ENCODE peak calls at places on chromosomes 16 and 17, in four cellular contexts. One of them, this sample, is unnamed.

GRCh38 chr17:50916708-50917417 is 50.7 kb upstream of the TOB1 start:
- DNase-seq in WTC11: no peak
- DNase-seq in HepG2: no peak
- DNase-seq in GM12878: no peak
- DNase-seq in this sample: no peak

GRCh38 chr16:89924298-89924924 is 1.3 kb downstream of the TUBB3 start:
- DNase-seq in WTC11: peak; percentile 87
- DNase-seq in HepG2: peak; percentile 55
- DNase-seq in GM12878: no peak
- DNase-seq in this sample: peak; percentile 49

GRCh38 chr16:29025218-29025617 is 40.4 kb downstream of the LAT start:
- DNase-seq in WTC11: no peak
- DNase-seq in HepG2: no peak
- DNase-seq in GM12878: no peak
- DNase-seq in this sample: no peak

GRCh38 chr16:82882982-82883863 is 256.5 kb downstream of the CDH13 start:
- DNase-seq in WTC11: no peak
- DNase-seq in HepG2: no peak
- DNase-seq in GM12878: no peak
- DNase-seq in this sample: no peak

GRCh38 chr16:85145734-85146531 is 33.7 kb upstream of the CIBAR2 start:
- DNase-seq in WTC11: no peak
- DNase-seq in HepG2: no peak
- DNase-seq in GM12878: no peak
- DNase-seq in this sample: no peak

GRCh38 chr17:41490620-41491019 is 910 bp upstream of the KRT36 start:
- DNase-seq in WTC11: no peak
- DNase-seq in HepG2: no peak
- DNase-seq in GM12878: no peak
- DNase-seq in this sample: no peak

GRCh38 chr17:50632637-50633036 is 2.0 kb upstream of the ABCC3 start:
- DNase-seq in WTC11: no peak
- DNase-seq in HepG2: no peak
- DNase-seq in GM12878: no peak
- DNase-seq in this sample: no peak

GRCh38 chr16:86761117-86761971 is 183.0 kb downstream of the FOXL1 start:
- DNase-seq in WTC11: peak; percentile 89
- DNase-seq in HepG2: peak; percentile 22
- DNase-seq in GM12878: no peak
- DNase-seq in this sample: peak; percentile 80

GRCh38 chr16:75432828-75433731 is at the start of gene CFDP1:
- DNase-seq in WTC11: peak; percentile 97
- DNase-seq in HepG2: peak; percentile 94
- DNase-seq in GM12878: peak; percentile 80
- DNase-seq in this sample: peak; percentile 97

GRCh38 chr17:65191805-65192740 is 54.9 kb downstream of the RGS9 start:
- DNase-seq in WTC11: no peak
- DNase-seq in HepG2: peak; percentile 20
- DNase-seq in GM12878: no peak
- DNase-seq in this sample: no peak

GRCh38 chr16:51382215-51382614 is 231.1 kb upstream of the SALL1 start:
- DNase-seq in WTC11: no peak
- DNase-seq in HepG2: peak; percentile 16
- DNase-seq in GM12878: no peak
- DNase-seq in this sample: no peak

GRCh38 chr16:86061318-86061695 is 162.3 kb downstream of the IRF8 start:
- DNase-seq in WTC11: no peak
- DNase-seq in HepG2: no peak
- DNase-seq in GM12878: no peak
- DNase-seq in this sample: no peak

GRCh38 chr17:64146418-64147109 is 16.6 kb upstream of the ERN1 start:
- DNase-seq in WTC11: peak; percentile 28
- DNase-seq in HepG2: peak; percentile 52
- DNase-seq in GM12878: no peak
- DNase-seq in this sample: peak; percentile 67

GRCh38 chr16:46747777-46748651 is at the start of gene MYLK3:
- DNase-seq in WTC11: peak; percentile 41
- DNase-seq in HepG2: peak; percentile 80
- DNase-seq in GM12878: no peak
- DNase-seq in this sample: peak; percentile 61

GRCh38 chr16:19212059-19212458 is 44.0 kb downstream of the SYT17 start:
- DNase-seq in WTC11: no peak
- DNase-seq in HepG2: no peak
- DNase-seq in GM12878: no peak
- DNase-seq in this sample: no peak

GRCh38 chr16:76293980-76294690 is 16.9 kb downstream of the CNTNAP4 start:
- DNase-seq in WTC11: no peak
- DNase-seq in HepG2: no peak
- DNase-seq in GM12878: no peak
- DNase-seq in this sample: no peak

GRCh38 chr17:80817861-80818260 is 173.8 kb upstream of the CHMP6 start:
- DNase-seq in WTC11: no peak
- DNase-seq in HepG2: no peak
- DNase-seq in GM12878: no peak
- DNase-seq in this sample: no peak

GRCh38 chr16:85167589-85168537 is 55.6 kb upstream of the CIBAR2 start:
- DNase-seq in WTC11: no peak
- DNase-seq in HepG2: peak; percentile 72
- DNase-seq in GM12878: no peak
- DNase-seq in this sample: no peak

GRCh38 chr16:58588406-58588805 is 41.2 kb downstream of the CNOT1 start:
- DNase-seq in WTC11: no peak
- DNase-seq in HepG2: no peak
- DNase-seq in GM12878: no peak
- DNase-seq in this sample: no peak

GRCh38 chr16:58582133-58582532 is 47.5 kb downstream of the CNOT1 start:
- DNase-seq in WTC11: no peak
- DNase-seq in HepG2: no peak
- DNase-seq in GM12878: no peak
- DNase-seq in this sample: no peak

GRCh38 chr16:58586340-58587030 is 43.1 kb downstream of the CNOT1 start:
- DNase-seq in WTC11: no peak
- DNase-seq in HepG2: no peak
- DNase-seq in GM12878: no peak
- DNase-seq in this sample: no peak

GRCh38 chr16:58582971-58583765 is 46.5 kb downstream of the CNOT1 start:
- DNase-seq in WTC11: no peak
- DNase-seq in HepG2: no peak
- DNase-seq in GM12878: no peak
- DNase-seq in this sample: no peak

GRCh38 chr16:58584831-58585505 is 44.7 kb downstream of the CNOT1 start:
- DNase-seq in WTC11: no peak
- DNase-seq in HepG2: no peak
- DNase-seq in GM12878: no peak
- DNase-seq in this sample: no peak
- TF ChIP-seq NR2C2 in WTC11: no peak
- TF ChIP-seq NR2C2 in HepG2: no peak
- TF ChIP-seq NR2C2 in GM12878: no peak
- TF ChIP-seq NR2C2 in this sample: no peak

DNA sequence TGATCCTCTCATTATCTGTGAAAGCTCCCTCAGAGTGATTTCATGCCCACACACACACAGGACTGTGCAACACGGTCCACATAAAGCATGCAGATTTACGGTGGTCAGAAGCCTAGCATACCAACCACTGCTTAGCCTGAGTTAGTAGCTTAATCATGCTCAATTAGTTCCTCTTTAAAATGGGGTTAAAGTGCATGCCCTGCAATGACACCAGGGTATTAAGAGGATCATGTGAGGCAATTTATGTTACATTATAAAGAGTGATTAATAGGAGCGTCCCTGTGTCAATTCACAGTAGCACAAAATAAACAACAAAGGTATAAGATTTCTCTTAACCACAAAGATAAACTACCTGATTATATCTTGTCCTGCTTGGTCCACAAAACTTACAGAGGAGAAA is 39.8 kb downstream of the C17orf67 start:
- DNase-seq in WTC11: no peak
- DNase-seq in HepG2: no peak
- DNase-seq in GM12878: no peak
- DNase-seq in this sample: no peak
- TF ChIP-seq NR2C2 in WTC11: no peak
- TF ChIP-seq NR2C2 in HepG2: no peak
- TF ChIP-seq NR2C2 in GM12878: no peak
- TF ChIP-seq NR2C2 in this sample: no peak

DNA sequence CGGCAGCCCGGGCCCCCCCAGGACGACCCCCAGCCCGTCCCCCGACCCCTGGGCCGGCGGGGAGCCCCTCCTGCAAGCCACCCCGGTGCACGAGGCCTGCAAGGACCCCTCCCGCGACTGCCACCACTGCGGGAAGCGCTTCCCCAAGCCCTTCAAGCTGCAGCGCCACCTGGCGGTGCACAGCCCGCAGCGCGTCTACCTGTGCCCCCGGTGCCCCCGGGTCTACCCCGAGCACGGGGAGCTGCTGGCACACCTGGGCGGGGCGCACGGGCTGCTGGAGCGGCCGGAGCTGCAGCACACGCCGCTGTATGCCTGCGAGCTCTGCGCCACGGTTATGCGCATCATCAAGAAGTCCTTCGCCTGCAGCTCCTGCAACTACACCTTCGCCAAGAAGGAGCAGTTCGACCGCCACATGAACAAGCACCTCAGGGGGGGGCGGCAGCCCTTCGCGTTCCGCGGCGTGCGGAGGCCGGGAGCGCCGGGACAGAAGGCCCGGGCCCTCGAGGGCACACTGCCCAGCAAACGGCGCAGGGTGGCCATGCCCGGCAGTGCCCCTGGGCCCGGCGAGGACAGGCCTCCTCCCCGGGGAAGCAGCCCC is 15.6 kb upstream of the ZFPM1 start:
- DNase-seq in WTC11: peak; percentile 93
- DNase-seq in HepG2: peak; percentile 48
- DNase-seq in GM12878: no peak
- DNase-seq in this sample: peak; percentile 84
- TF ChIP-seq NR2C2 in WTC11: no peak
- TF ChIP-seq NR2C2 in HepG2: no peak
- TF ChIP-seq NR2C2 in GM12878: no peak
- TF ChIP-seq NR2C2 in this sample: no peak

DNA sequence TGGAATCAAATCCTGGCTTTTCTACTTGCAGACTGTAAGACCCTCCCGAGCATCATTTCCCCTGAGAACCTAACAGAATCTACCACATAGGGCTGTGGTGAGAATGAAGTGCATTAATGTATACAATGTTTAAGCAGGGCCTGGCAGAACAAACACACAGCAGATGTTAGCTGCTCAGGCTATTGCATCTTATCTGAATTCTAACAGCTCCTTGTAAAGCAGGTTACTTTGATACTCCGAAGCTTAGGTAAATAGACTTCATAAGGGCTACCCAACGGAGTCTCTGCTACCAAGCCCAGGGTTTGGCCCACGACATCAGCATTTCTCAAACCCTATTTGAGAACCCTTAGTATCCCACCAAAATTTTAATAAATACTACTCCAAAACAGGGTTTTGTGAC is 24.4 kb upstream of the NOS2 start:
- DNase-seq in WTC11: no peak
- DNase-seq in HepG2: no peak
- DNase-seq in GM12878: no peak
- DNase-seq in this sample: no peak
- TF ChIP-seq NR2C2 in WTC11: no peak
- TF ChIP-seq NR2C2 in HepG2: no peak
- TF ChIP-seq NR2C2 in GM12878: no peak
- TF ChIP-seq NR2C2 in this sample: no peak

DNA sequence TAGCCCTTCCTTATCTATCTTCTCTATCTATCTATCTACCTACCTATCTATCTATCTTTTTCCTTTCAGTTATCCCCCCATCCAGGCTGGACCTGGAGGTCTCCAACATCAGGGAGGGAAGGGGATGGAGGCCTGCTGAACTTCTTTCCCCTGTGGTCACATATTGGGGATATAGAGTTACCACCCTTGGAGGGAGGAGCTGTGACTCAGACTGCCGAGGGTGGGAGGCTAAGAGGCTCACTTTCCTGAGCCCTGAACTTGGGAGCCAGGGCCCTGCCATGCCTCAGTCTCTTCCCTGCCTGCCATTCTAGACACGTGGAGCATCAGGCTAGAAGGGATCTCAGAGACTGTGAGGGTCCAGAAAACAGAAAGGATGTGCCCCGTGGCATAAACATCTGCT is 8.4 kb downstream of the LRRC3C start:
- DNase-seq in WTC11: no peak
- DNase-seq in HepG2: no peak
- DNase-seq in GM12878: no peak
- DNase-seq in this sample: no peak
- TF ChIP-seq NR2C2 in WTC11: no peak
- TF ChIP-seq NR2C2 in HepG2: no peak
- TF ChIP-seq NR2C2 in GM12878: no peak
- TF ChIP-seq NR2C2 in this sample: no peak

DNA sequence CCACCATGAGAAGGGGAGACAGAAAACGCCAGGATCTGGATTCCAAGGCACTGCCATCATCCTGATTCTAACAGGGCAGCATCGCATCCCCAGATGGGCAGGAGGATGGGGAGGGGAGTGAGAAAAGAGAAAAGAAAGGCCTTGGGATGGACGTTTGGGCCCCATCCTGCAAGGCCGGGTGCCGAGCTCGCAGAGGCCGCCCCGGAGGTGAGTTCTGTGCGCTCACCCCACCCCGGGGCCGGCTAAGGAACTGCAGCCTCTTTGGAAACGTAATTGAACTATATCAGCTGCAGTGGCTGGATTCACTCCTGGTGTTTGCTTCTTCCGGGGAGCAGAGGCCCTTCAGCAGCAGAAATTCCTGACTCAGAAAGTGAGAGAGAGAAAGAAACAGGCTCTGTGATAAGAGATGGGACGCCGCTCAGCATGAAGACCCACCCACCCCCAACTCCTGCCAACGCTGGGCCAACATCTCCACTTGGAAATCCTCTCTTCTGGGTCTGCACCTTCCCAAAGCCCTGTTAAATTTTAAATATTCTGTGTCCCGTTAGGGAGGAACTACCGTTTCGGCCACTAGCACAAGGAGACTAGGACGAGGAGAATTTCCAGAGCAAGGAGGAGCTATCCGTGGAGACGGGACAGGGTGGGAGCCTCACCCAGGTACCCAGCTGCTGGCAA is 8.5 kb upstream of the SSTR2 start:
- DNase-seq in WTC11: peak; percentile 85
- DNase-seq in HepG2: peak; percentile 70
- DNase-seq in GM12878: no peak
- DNase-seq in this sample: peak; percentile 73
- TF ChIP-seq NR2C2 in WTC11: no peak
- TF ChIP-seq NR2C2 in HepG2: no peak
- TF ChIP-seq NR2C2 in GM12878: no peak
- TF ChIP-seq NR2C2 in this sample: no peak

DNA sequence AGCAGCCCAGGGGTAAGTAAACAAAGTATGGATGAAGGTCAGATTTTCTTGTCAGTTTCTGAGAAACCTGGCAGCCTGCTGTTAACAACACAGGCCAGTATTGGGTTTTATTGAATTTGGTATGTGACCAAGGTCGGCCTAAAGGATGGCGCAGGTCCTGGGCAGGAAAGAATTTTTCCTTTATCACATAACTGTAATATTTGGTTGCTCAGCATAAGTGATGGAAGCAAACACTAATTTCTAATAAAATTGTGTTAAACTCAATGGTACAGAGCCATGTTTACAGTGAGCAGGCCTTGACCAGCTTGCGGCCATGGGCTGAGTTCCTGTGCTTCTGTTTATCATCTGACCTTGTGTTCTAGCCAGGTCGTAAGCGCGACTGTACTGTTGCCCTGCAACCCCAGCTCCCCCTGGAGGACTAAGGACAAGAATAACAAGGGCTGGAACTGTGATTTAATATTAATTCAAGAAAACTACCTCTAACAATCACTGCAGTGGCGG is 10.5 kb downstream of the POLDIP2 start:
- DNase-seq in WTC11: no peak
- DNase-seq in HepG2: peak; percentile 69
- DNase-seq in GM12878: no peak
- DNase-seq in this sample: peak; percentile 44
- TF ChIP-seq NR2C2 in WTC11: no peak
- TF ChIP-seq NR2C2 in HepG2: no peak
- TF ChIP-seq NR2C2 in GM12878: no peak
- TF ChIP-seq NR2C2 in this sample: peak; percentile 16

GRCh38 chr17:46769531-46770438 is 48.7 kb downstream of the WNT3 start:
- DNase-seq in WTC11: no peak
- DNase-seq in HepG2: no peak
- DNase-seq in GM12878: no peak
- DNase-seq in this sample: no peak
- TF ChIP-seq NR2C2 in WTC11: no peak
- TF ChIP-seq NR2C2 in HepG2: no peak
- TF ChIP-seq NR2C2 in GM12878: no peak
- TF ChIP-seq NR2C2 in this sample: no peak